ENCODE peak calls at places on chromosomes 5 and 9, in six cellular contexts. D is A549, U is HepG2, X is endothelial cell of umbilical vein, N is K562, Z is GM12878. I is an unnamed sample.

GRCh38 chr5:127960126-127960744 is 123.3 kb upstream of the SLC12A2 start:
- DNase-seq in D (no peak), U (no peak), X (peak; percentile 91), N (no peak), Z (no peak), I (peak; percentile 16)

GRCh38 chr5:37738057-37738691 is 101.7 kb downstream of the GDNF start:
- DNase-seq in D (no peak), U (peak; percentile 16), X (peak; percentile 95), N (no peak), Z (peak; percentile 62), I (peak; percentile 60)

GRCh38 chr5:178625679-178626483 is 969 bp downstream of the CLK4 start:
- DNase-seq in D (no peak), U (no peak), X (no peak), N (no peak), Z (no peak), I (peak; percentile 57)

GRCh38 chr5:93189707-93190120 is 391.3 kb downstream of the NR2F1-AS1 start:
- DNase-seq in D (peak; percentile 62), U (peak; percentile 76), X (peak; percentile 62), N (no peak), Z (no peak), I (no peak)

GRCh38 chr5:172437445-172438303 is 16.7 kb downstream of the SH3PXD2B start:
- DNase-seq in D (peak; percentile 49), U (peak; percentile 23), X (peak; percentile 95), N (peak; percentile 17), Z (no peak), I (peak; percentile 43)

GRCh38 chr5:53357439-53357838 is 123.0 kb upstream of the FST start:
- DNase-seq in D (no peak), U (no peak), X (no peak), N (no peak), Z (peak; percentile 0), I (no peak)

GRCh38 chr5:7781899-7782298 is 69.0 kb downstream of the CFAP90 start:
- DNase-seq in D (no peak), U (no peak), X (no peak), N (no peak), Z (no peak), I (no peak)

GRCh38 chr9:79215819-79216218 is 355.9 kb upstream of the TLE4 start:
- DNase-seq in D (no peak), U (no peak), X (no peak), N (no peak), Z (no peak), I (no peak)

GRCh38 chr5:148816822-148817221 is 9.6 kb upstream of the ADRB2 start:
- DNase-seq in D (no peak), U (no peak), X (no peak), N (no peak), Z (no peak), I (peak; percentile 50)

GRCh38 chr5:72480836-72481235 is 26.4 kb downstream of the ZNF366 start:
- DNase-seq in D (no peak), U (no peak), X (no peak), N (no peak), Z (no peak), I (peak; percentile 97)

GRCh38 chr9:16754662-16755061 is 115.8 kb downstream of the BNC2 start:
- DNase-seq in D (no peak), U (no peak), X (no peak), N (no peak), Z (no peak), I (no peak)

GRCh38 chr5:141638771-141639170 is 2.0 kb downstream of the RELL2 start:
- DNase-seq in D (no peak), U (no peak), X (no peak), N (no peak), Z (no peak), I (no peak)

GRCh38 chr5:10564838-10565784 is 1.2 kb downstream of the ANKRD33B start:
- DNase-seq in D (no peak), U (no peak), X (no peak), N (peak; percentile 31), Z (no peak), I (peak; percentile 59)

GRCh38 chr5:1035421-1036405 is 27.1 kb downstream of the NKD2 start:
- DNase-seq in D (no peak), U (no peak), X (no peak), N (no peak), Z (no peak), I (no peak)

GRCh38 chr9:70746760-70747159 is 332.3 kb upstream of the KLF9 start:
- DNase-seq in D (no peak), U (no peak), X (no peak), N (no peak), Z (no peak), I (no peak)

GRCh38 chr5:161530700-161531099 is 15.8 kb downstream of the GABRB2 start:
- DNase-seq in D (no peak), U (no peak), X (no peak), N (no peak), Z (no peak), I (no peak)

GRCh38 chr9:14331120-14331519 is 17.2 kb upstream of the NFIB start:
- DNase-seq in D (no peak), U (no peak), X (no peak), N (no peak), Z (no peak), I (no peak)

GRCh38 chr9:88660611-88661010 is 125.6 kb downstream of the NXNL2 start:
- DNase-seq in D (peak; percentile 60), U (peak; percentile 50), X (peak; percentile 46), N (peak; percentile 10), Z (no peak), I (peak; percentile 51)

GRCh38 chr5:141841376-141841775 is 36.8 kb downstream of the PCDH1 start:
- DNase-seq in D (no peak), U (no peak), X (peak; percentile 49), N (no peak), Z (no peak), I (no peak)

GRCh38 chr9:130090915-130091314 is 37.2 kb downstream of the GPR107 start:
- DNase-seq in D (no peak), U (no peak), X (no peak), N (no peak), Z (no peak), I (no peak)

GRCh38 chr5:31921852-31922305 is 252.2 kb downstream of the GOLPH3 start:
- DNase-seq in D (no peak), U (no peak), X (no peak), N (no peak), Z (no peak), I (no peak)

GRCh38 chr9:133275105-133276000 is at the start of gene ABO:
- DNase-seq in D (no peak), U (no peak), X (no peak), N (peak; percentile 88), Z (no peak), I (no peak)

GRCh38 chr5:78549043-78549442 is 99.5 kb downstream of the LHFPL2 start:
- DNase-seq in D (no peak), U (no peak), X (no peak), N (no peak), Z (no peak), I (peak; percentile 86)

GRCh38 chr9:1460143-1460769 is 410.1 kb downstream of the DMRT2 start:
- DNase-seq in D (peak; percentile 13), U (peak; percentile 53), X (no peak), N (no peak), Z (peak; percentile 25), I (peak; percentile 51)

GRCh38 chr5:1013238-1013947 is 4.8 kb downstream of the NKD2 start:
- DNase-seq in D (no peak), U (no peak), X (no peak), N (no peak), Z (no peak), I (no peak)

DNA sequence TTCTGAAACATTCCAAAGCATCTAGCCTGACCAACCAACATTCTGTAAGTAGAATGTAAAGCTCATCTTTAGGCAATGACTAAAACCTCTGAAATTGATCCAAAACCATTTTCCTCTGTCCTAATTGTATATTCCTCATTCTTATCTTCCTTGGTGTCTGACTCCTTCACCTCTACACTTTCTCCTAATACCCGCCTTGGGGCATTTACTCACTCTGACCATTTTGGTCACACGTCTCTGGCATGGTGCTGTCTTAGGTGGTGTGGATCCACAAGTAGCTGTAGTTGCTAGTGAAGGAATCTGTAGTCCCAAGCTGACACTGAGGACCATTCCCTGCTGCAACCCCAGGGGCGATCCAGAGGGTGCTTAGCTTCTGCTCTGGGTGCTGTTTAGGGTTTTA is 40.8 kb upstream of the LMNB1 start:
- DNase-seq in D (no peak), U (no peak), X (no peak), N (no peak), Z (no peak), I (no peak)
- TF ChIP-seq MYC in D (no peak), U (no peak), X (no peak), N (no peak), Z (no peak), I (no peak)

DNA sequence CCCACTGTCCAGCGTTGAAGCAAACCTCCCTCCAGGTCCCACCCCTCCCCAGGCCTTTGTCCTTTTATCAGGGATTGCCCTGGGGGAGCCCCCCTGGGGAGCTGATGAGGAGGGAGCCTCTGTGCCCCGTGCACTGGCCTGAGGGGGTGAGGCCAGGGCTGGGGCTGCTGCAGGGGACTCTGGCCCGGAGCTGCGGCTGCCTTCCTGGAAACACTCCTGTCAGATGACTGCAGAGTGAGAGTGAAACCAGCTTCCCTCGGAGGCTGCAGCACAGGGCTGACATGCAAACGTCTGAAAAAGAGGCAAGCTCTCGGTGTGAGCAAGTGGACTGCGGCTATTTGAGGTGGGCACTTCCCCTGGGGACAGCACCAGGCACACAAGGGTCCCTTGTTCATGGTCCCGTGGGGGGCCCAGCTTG is 4.6 kb upstream of the TRAF2 start:
- DNase-seq in D (peak; percentile 48), U (peak; percentile 52), X (no peak), N (no peak), Z (peak; percentile 40), I (no peak)
- TF ChIP-seq POLR2A in D (no peak), U (no peak), X (no peak), N (no peak), Z (no peak), I (no peak)

DNA sequence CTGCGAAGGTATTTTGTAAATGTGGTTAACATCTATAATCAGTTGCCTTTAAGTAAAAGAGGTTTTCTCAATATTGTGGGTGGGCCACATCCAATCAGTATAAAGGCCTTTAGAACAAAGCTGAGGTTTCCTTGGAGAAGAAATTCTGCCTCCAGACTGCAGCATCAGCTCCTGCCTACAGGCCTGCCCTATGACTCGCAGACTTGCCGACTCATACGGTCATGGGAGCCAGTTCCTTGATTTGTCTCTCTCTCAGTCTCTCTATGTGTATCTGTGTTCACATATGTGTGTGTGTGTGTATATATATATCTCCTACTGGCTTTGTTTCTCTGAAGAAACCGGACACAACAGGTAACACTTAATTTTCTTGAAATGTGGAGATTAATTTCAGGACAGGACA is 45.3 kb downstream of the SLC36A1 start:
- DNase-seq in D (peak; percentile 32), U (no peak), X (no peak), N (no peak), Z (no peak), I (peak; percentile 73)
- TF ChIP-seq MYC in D (no peak), U (no peak), X (no peak), N (no peak), Z (no peak), I (no peak)

DNA sequence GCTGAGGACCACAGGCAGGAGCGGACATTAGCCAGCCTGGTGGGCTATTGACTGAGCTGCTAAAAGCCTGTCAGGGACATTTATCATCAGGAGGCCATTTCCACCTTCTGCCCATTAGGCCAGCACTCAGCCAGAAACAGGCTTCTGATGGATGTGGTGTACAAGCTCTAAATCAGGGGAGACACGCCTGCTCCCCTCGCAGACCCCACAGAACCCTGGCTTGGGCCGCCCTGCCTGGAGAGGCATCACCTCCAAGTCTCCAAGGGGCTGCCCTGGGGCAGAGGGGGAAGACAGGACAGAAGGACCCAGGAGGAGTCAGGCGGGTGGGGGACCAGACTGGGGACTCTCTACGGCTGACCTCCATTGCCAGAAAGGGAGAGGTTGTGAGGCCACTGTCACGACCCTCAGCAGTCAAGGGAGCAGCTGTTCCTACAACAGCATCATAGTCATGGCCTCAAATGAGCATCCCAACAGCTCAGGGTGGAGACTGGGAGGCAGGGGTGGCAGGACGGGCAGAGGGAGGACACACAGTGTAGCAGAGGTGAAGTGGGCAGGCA is 24.0 kb upstream of the TRIM14 start:
- DNase-seq in D (no peak), U (no peak), X (no peak), N (no peak), Z (no peak), I (no peak)
- TF ChIP-seq POLR2A in D (no peak), U (no peak), X (no peak), N (no peak), Z (no peak), I (no peak)